ENCODE peak calls at places on chromosome 6, in seven cellular contexts. N is right atrium auricular region, J is heart left ventricle, H is esophagus squamous epithelium, C is A549, Q is pancreas, F is HL-60. T is an unnamed sample.

GRCh38 chr6:150310539-150310938 is 58.3 kb upstream of the IYD start:
- DNase-seq in F (no peak), N (no peak), J (no peak), H (no peak), C (no peak), Q (no peak), T (no peak)

GRCh38 chr6:29723666-29724588 is 693 bp downstream of the HLA-F start:
- DNase-seq in Q (no peak), F (no peak), C (no peak), J (peak; percentile 48), N (no peak), H (no peak), T (peak; percentile 19)

GRCh38 chr6:37643851-37644672 is 53.6 kb downstream of the MDGA1 start:
- DNase-seq in Q (no peak), C (no peak), F (no peak), J (peak; percentile 46), H (no peak), N (no peak), T (no peak)

GRCh38 chr6:139425780-139426179 is 51.3 kb upstream of the CITED2 start:
- DNase-seq in C (no peak), Q (no peak), J (no peak), N (no peak), H (no peak), F (no peak), T (no peak)

GRCh38 chr6:16759181-16759645 is 2.0 kb downstream of the ATXN1 start:
- DNase-seq in C (no peak), H (no peak), F (no peak), N (no peak), Q (no peak), J (peak; percentile 27), T (peak; percentile 7)

GRCh38 chr6:163226181-163226835 is 188.2 kb upstream of the QKI start:
- DNase-seq in J (no peak), N (no peak), C (no peak), Q (no peak), F (no peak), H (no peak), T (no peak)

GRCh38 chr6:85602100-85602499 is 8.4 kb upstream of the SNX14 start:
- DNase-seq in N (no peak), Q (no peak), J (no peak), H (no peak), C (no peak), F (no peak), T (no peak)

GRCh38 chr6:67883500-67884366 is 751.3 kb upstream of the ADGRB3 start:
- DNase-seq in N (no peak), Q (no peak), C (no peak), F (no peak), J (no peak), H (no peak), T (no peak)

GRCh38 chr6:15032015-15032414 is 213.9 kb upstream of the JARID2 start:
- DNase-seq in N (no peak), H (no peak), Q (no peak), F (no peak), J (no peak), C (no peak), T (no peak)

GRCh38 chr6:703562-703961 is 10.6 kb upstream of the EXOC2 start:
- DNase-seq in Q (no peak), C (no peak), H (no peak), J (no peak), N (no peak), F (no peak), T (no peak)

GRCh38 chr6:161564951-161565350 is 291.1 kb upstream of the AGPAT4 start:
- DNase-seq in F (no peak), N (no peak), Q (no peak), J (no peak), C (no peak), H (no peak), T (no peak)

GRCh38 chr6:94510877-94511276 is 1066.5 kb upstream of the MANEA start:
- DNase-seq in H (no peak), F (no peak), N (no peak), J (no peak), Q (no peak), C (no peak), T (no peak)

GRCh38 chr6:109013551-109014101 is 81.0 kb downstream of the SESN1 start:
- DNase-seq in N (no peak), C (no peak), H (no peak), J (no peak), F (no peak), Q (no peak), T (no peak)

GRCh38 chr6:155486795-155487294 is 31.2 kb upstream of the NOX3 start:
- DNase-seq in F (no peak), J (no peak), H (no peak), N (no peak), Q (no peak), C (no peak), T (no peak)

GRCh38 chr6:116220172-116220571 is 33.7 kb downstream of the TSPYL4 start:
- DNase-seq in Q (no peak), N (no peak), C (no peak), F (no peak), H (no peak), J (peak; percentile 64), T (no peak)

GRCh38 chr6:83985308-83985713 is 48.3 kb upstream of the MRAP2 start:
- DNase-seq in F (no peak), C (no peak), Q (no peak), H (no peak), J (no peak), N (no peak), T (no peak)

GRCh38 chr6:14382381-14383236 is 265.0 kb downstream of the CD83 start:
- DNase-seq in C (no peak), F (no peak), N (no peak), Q (no peak), J (no peak), H (no peak), T (no peak)

GRCh38 chr6:78594667-78595051 is 272.7 kb upstream of the IRAK1BP1 start:
- DNase-seq in F (no peak), J (no peak), H (no peak), Q (no peak), C (no peak), N (no peak), T (no peak)

GRCh38 chr6:137729866-137730629 is 137.0 kb upstream of the TNFAIP3 start:
- DNase-seq in Q (no peak), F (no peak), C (no peak), J (no peak), H (no peak), N (no peak), T (peak; percentile 80)

GRCh38 chr6:137727206-137727605 is 139.9 kb upstream of the TNFAIP3 start:
- DNase-seq in Q (no peak), N (no peak), C (no peak), J (no peak), F (no peak), H (no peak), T (no peak)

GRCh38 chr6:137725949-137726348 is 141.1 kb upstream of the TNFAIP3 start:
- DNase-seq in H (no peak), F (no peak), C (no peak), Q (no peak), J (no peak), N (no peak), T (no peak)

GRCh38 chr6:137731600-137731959 is 135.5 kb upstream of the TNFAIP3 start:
- DNase-seq in N (no peak), H (no peak), F (no peak), Q (no peak), C (no peak), J (no peak), T (no peak)

GRCh38 chr6:137728386-137729349 is 138.4 kb upstream of the TNFAIP3 start:
- DNase-seq in Q (peak; percentile 10), F (no peak), J (peak; percentile 32), H (no peak), N (peak; percentile 67), C (no peak), T (peak; percentile 96)
- H3K27ac ChIP-seq in Q (no peak overlapping the region), F (no peak overlapping the region), J (peak overlapping the region; percentile 9), H (no peak overlapping the region), N (no peak overlapping the region), C (peak overlapping the region; percentile 84), T (no peak overlapping the region)

DNA sequence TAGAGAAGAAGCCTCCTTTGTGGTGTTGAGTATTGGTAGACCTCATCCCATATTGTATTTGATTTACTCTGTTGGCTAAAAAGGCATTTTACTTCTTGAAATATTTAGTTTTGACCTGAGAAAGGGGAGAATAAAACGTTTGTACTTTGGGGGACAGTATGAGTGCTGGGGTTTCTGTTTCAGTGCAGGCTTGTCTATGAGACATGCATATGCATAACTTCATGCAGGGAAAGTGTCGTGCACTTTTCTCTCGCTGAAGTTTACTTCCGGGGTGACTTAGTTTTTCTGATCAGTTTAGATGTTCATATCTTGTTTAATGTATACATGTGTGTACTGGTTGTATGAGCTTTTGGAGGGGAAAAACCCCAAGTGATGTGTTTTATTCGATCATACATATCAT is 59.5 kb downstream of the UTRN start:
- DNase-seq in H (no peak), J (no peak), C (no peak), Q (no peak), F (no peak), N (no peak), T (no peak)
- H3K27ac ChIP-seq in H (peak overlapping the region; percentile 78), J (peak overlapping the region; percentile 64), C (peak overlapping the region; percentile 89), Q (peak overlapping the region; percentile 8), F (peak overlapping the region; percentile 49), N (peak overlapping the region; percentile 12), T (no peak overlapping the region)

GRCh38 chr6:24997186-24997585 is 61.4 kb upstream of the RIPOR2 start:
- DNase-seq in J (no peak), C (no peak), F (no peak), H (no peak), Q (no peak), N (no peak), T (no peak)
- H3K27ac ChIP-seq in J (no peak overlapping the region), C (no peak overlapping the region), F (no peak overlapping the region), H (no peak overlapping the region), Q (no peak overlapping the region), N (no peak overlapping the region), T (no peak overlapping the region)

GRCh38 chr6:2108700-2109306 is 136.6 kb downstream of the GMDS start:
- DNase-seq in H (no peak), N (no peak), C (no peak), F (no peak), J (no peak), Q (no peak), T (no peak)

GRCh38 chr6:2110504-2110903 is 134.9 kb downstream of the GMDS start:
- DNase-seq in J (no peak), N (no peak), C (no peak), H (no peak), Q (no peak), F (no peak), T (no peak)

GRCh38 chr6:2114100-2114499 is 131.3 kb downstream of the GMDS start:
- DNase-seq in H (no peak), N (no peak), Q (no peak), J (no peak), C (no peak), F (no peak), T (no peak)

GRCh38 chr6:2109796-2110195 is 135.6 kb downstream of the GMDS start:
- DNase-seq in H (no peak), F (no peak), J (no peak), Q (no peak), N (no peak), C (no peak), T (no peak)

DNA sequence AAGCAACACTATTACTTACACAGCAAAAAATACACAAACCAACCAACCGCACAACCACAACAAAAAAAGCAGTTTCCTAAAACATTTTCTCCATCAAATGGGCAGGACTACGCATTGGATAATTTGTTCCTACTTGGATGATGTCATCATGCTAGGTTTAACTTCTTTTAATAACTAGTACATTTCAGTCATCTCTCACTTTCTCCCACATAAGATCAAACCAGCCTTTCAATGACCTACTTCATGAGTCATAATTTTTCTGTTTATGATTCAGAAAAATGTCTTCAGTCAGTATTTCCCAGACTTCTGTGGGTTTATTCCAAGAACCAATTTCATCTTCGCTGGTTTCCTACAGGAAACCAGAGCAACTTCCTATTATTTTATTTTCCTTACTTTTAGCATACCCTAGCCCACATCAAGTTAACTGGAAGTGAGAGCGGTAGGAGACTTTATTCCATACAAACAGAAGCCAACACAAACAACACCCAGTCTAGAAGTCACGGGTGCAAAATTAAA is 134.2 kb downstream of the GMDS start:
- DNase-seq in J (no peak), N (no peak), H (no peak), C (no peak), F (no peak), Q (no peak), T (no peak)
- H3K27ac ChIP-seq in J (peak overlapping the region; percentile 18), N (no peak overlapping the region), H (no peak overlapping the region), C (no peak overlapping the region), F (no peak overlapping the region), Q (no peak overlapping the region), T (no peak overlapping the region)